ENCODE peak calls at places on chromosomes 7 and 10, in six cellular contexts. G, O, U, F, E and P are unnamed samples.

GRCh38 chr7:107551936-107552335 is 11.8 kb downstream of the COG5 start:
- DNase-seq in E (no peak), O (no peak), U (no peak), G (no peak), F (peak), P (no peak)

GRCh38 chr10:29455095-29455494 is 166.2 kb downstream of the LYZL1 start:
- DNase-seq in F (no peak), U (no peak), O (no peak), G (no peak), E (no peak), P (no peak)

GRCh38 chr10:663844-664243 is 25.6 kb downstream of the DIP2C start:
- DNase-seq in U (no peak), O (no peak), E (no peak), F (no peak), G (no peak), P (no peak)

GRCh38 chr10:115710136-115710535 is 562.9 kb downstream of the GFRA1 start:
- DNase-seq in F (no peak), G (no peak), U (no peak), E (no peak), O (no peak), P (no peak)

GRCh38 chr7:45295222-45295621 is 137.6 kb downstream of the RAMP3 start:
- DNase-seq in U (no peak), O (no peak), G (no peak), E (no peak), F (no peak), P (no peak)

GRCh38 chr10:62561151-62561550 is 187.0 kb downstream of the ZNF365 start:
- DNase-seq in U (no peak), F (no peak), G (no peak), O (no peak), E (no peak), P (no peak)

GRCh38 chr10:19767876-19768275 is 48.4 kb upstream of the PLXDC2 start:
- DNase-seq in E (no peak), U (no peak), F (peak), O (no peak), G (no peak), P (no peak)

GRCh38 chr7:27183682-27184341 is 1.2 kb downstream of the HOXA11 start:
- DNase-seq in U (no peak), E (no peak), G (no peak), O (no peak), F (no peak), P (no peak)

GRCh38 chr7:50721160-50721559 is 61.5 kb downstream of the GRB10 start:
- DNase-seq in U (no peak), O (no peak), G (no peak), F (peak), E (no peak), P (no peak)

GRCh38 chr10:101780818-101781654 is 2.2 kb downstream of the NPM3 start:
- DNase-seq in F (peak), U (peak), O (peak), G (no peak), E (peak), P (peak)